ENCODE peak calls at places on chromosomes 13 and 19, in ten cellular contexts. C is AG04450, U is keratinocyte, O is astrocyte of the cerebellum, J is cardiac muscle cell, Z is body of pancreas, G is psoas muscle, S is breast epithelium, P is spleen, E is heart right ventricle. X is an unnamed sample.

GRCh38 chr13:59099182-59099950 is 1064.4 kb downstream of the DIAPH3 start:
- DNase-seq in C (no peak), U (no peak), O (peak), J (no peak), Z (no peak), G (no peak), S (no peak), P (no peak), E (no peak), X (no peak)

GRCh38 chr19:57559008-57559403 is 657 bp downstream of the ZNF550 start:
- DNase-seq in C (no peak), U (no peak), O (no peak), J (peak), Z (no peak), G (no peak), S (no peak), P (peak), E (peak), X (peak)

GRCh38 chr13:40452741-40453665 is 213.4 kb downstream of the FOXO1 start:
- DNase-seq in C (no peak), U (peak), O (peak), J (no peak), Z (no peak), G (no peak), S (no peak), P (no peak), E (no peak), X (peak)

GRCh38 chr19:40614595-40615411 is 13.6 kb downstream of the LTBP4 start:
- DNase-seq in C (peak), U (no peak), O (peak), J (peak), Z (peak), G (peak), S (peak), P (peak), E (peak), X (peak)

GRCh38 chr19:13727798-13728197 is 36.5 kb upstream of the MRI1 start:
- DNase-seq in C (no peak), U (no peak), O (peak), J (peak), Z (no peak), G (no peak), S (no peak), P (no peak), E (peak), X (peak)

GRCh38 chr13:44317752-44318550 is 55.7 kb upstream of the SERP2 start:
- DNase-seq in C (no peak), U (no peak), O (peak), J (no peak), Z (no peak), G (no peak), S (no peak), P (no peak), E (no peak), X (peak)

GRCh38 chr19:6611441-6611852 is 20.5 kb upstream of the CD70 start:
- DNase-seq in C (no peak), U (no peak), O (no peak), J (peak), Z (no peak), G (no peak), S (no peak), P (no peak), E (no peak), X (no peak)

GRCh38 chr19:19719798-19720197 is 13.1 kb downstream of the ZNF14 start:
- DNase-seq in C (no peak), U (no peak), O (no peak), J (no peak), Z (no peak), G (no peak), S (no peak), P (no peak), E (no peak), X (no peak)

GRCh38 chr13:27789153-27789494 is 3.2 kb upstream of the GSX1 start:
- DNase-seq in C (no peak), U (no peak), O (no peak), J (no peak), Z (no peak), G (no peak), S (no peak), P (no peak), E (no peak), X (no peak)

GRCh38 chr19:55579766-55580621 is 654 bp downstream of the ZNF579 start:
- DNase-seq in C (no peak), U (no peak), O (no peak), J (peak), Z (no peak), G (no peak), S (no peak), P (no peak), E (peak), X (peak)

GRCh38 chr19:51339687-51340656 is 2.0 kb downstream of the VSIG10L start:
- DNase-seq in C (peak), U (peak), O (peak), J (peak), Z (peak), G (peak), S (peak), P (peak), E (peak), X (peak)

GRCh38 chr19:2441096-2441752 is 13.8 kb upstream of the TIMM13 start:
- DNase-seq in C (no peak), U (no peak), O (no peak), J (no peak), Z (no peak), G (no peak), S (no peak), P (no peak), E (no peak), X (no peak)

GRCh38 chr19:14361824-14362223 is 19.4 kb upstream of the ADGRE5 start:
- DNase-seq in C (no peak), U (no peak), O (no peak), J (peak), Z (no peak), G (no peak), S (no peak), P (peak), E (no peak), X (peak)

GRCh38 chr19:27966390-27966816 is 1246.5 kb downstream of the UQCRFS1 start:
- DNase-seq in C (no peak), U (no peak), O (no peak), J (peak), Z (no peak), G (no peak), S (no peak), P (no peak), E (no peak), X (peak)

GRCh38 chr13:34030782-34031181 is 212.8 kb downstream of the RFC3 start:
- DNase-seq in C (no peak), U (no peak), O (no peak), J (no peak), Z (no peak), G (no peak), S (no peak), P (no peak), E (no peak), X (no peak)

GRCh38 chr19:47534628-47535027 is 19.8 kb upstream of the NAPA start:
- DNase-seq in C (no peak), U (no peak), O (no peak), J (no peak), Z (no peak), G (no peak), S (no peak), P (no peak), E (no peak), X (no peak)

GRCh38 chr19:48390188-48391099 is 907 bp downstream of the KDELR1 start:
- DNase-seq in C (no peak), U (no peak), O (no peak), J (peak), Z (peak), G (peak), S (peak), P (peak), E (peak), X (peak)

GRCh38 chr13:91249370-91249769 is 98.1 kb upstream of the MIR17HG start:
- DNase-seq in C (no peak), U (no peak), O (no peak), J (no peak), Z (no peak), G (no peak), S (no peak), P (no peak), E (no peak), X (no peak)

GRCh38 chr19:34972163-34972705 is 8.2 kb upstream of the ZNF792 start:
- DNase-seq in C (no peak), U (no peak), O (no peak), J (no peak), Z (no peak), G (no peak), S (peak), P (no peak), E (no peak), X (no peak)

GRCh38 chr19:11984986-11985385 is 20.1 kb downstream of the ZNF763 start:
- DNase-seq in C (no peak), U (no peak), O (no peak), J (no peak), Z (no peak), G (no peak), S (no peak), P (no peak), E (no peak), X (no peak)

GRCh38 chr13:75010941-75011340 is 471.0 kb downstream of the TBC1D4 start:
- DNase-seq in C (no peak), U (no peak), O (no peak), J (no peak), Z (no peak), G (no peak), S (no peak), P (no peak), E (no peak), X (no peak)

GRCh38 chr19:58305932-58306323 is 751 bp downstream of the ERVK3-1 start:
- DNase-seq in C (no peak), U (no peak), O (no peak), J (no peak), Z (no peak), G (no peak), S (no peak), P (no peak), E (no peak), X (no peak)

GRCh38 chr19:46955114-46955812 is 64.4 kb upstream of the NPAS1 start:
- DNase-seq in C (no peak), U (no peak), O (no peak), J (peak), Z (no peak), G (no peak), S (no peak), P (no peak), E (no peak), X (peak)

GRCh38 chr13:59906413-59907027 is 257.2 kb downstream of the DIAPH3 start:
- DNase-seq in C (peak), U (no peak), O (peak), J (peak), Z (peak), G (no peak), S (no peak), P (no peak), E (no peak), X (peak)

GRCh38 chr13:48828962-48829405 is 146.7 kb upstream of the FNDC3A start:
- DNase-seq in C (no peak), U (no peak), O (no peak), J (no peak), Z (peak), G (no peak), S (no peak), P (no peak), E (no peak), X (no peak)

GRCh38 chr13:106133025-106133424 is 402.4 kb downstream of the EFNB2 start:
- DNase-seq in C (peak), U (no peak), O (no peak), J (peak), Z (no peak), G (no peak), S (no peak), P (no peak), E (no peak), X (peak)

GRCh38 chr19:6743714-6744380 is 4.4 kb downstream of the TRIP10 start:
- DNase-seq in C (no peak), U (no peak), O (no peak), J (no peak), Z (no peak), G (no peak), S (no peak), P (no peak), E (no peak), X (no peak)

GRCh38 chr13:99967498-99967883 is 4.1 kb downstream of the ZIC5 start:
- DNase-seq in C (no peak), U (no peak), O (no peak), J (no peak), Z (no peak), G (no peak), S (no peak), P (no peak), E (no peak), X (no peak)

GRCh38 chr13:99969368-99969933 is 2.1 kb downstream of the ZIC5 start:
- DNase-seq in C (no peak), U (no peak), O (no peak), J (no peak), Z (no peak), G (no peak), S (no peak), P (no peak), E (no peak), X (no peak)

GRCh38 chr13:99968521-99969367 is 2.8 kb downstream of the ZIC5 start:
- DNase-seq in C (no peak), U (no peak), O (no peak), J (no peak), Z (no peak), G (no peak), S (no peak), P (no peak), E (no peak), X (no peak)

GRCh38 chr13:99969934-99970760 is 1.4 kb downstream of the ZIC5 start:
- DNase-seq in C (no peak), U (no peak), O (no peak), J (no peak), Z (no peak), G (no peak), S (no peak), P (no peak), E (no peak), X (no peak)

GRCh38 chr13:99967884-99968520 is 3.6 kb downstream of the ZIC5 start:
- DNase-seq in C (no peak), U (no peak), O (no peak), J (no peak), Z (no peak), G (no peak), S (no peak), P (no peak), E (no peak), X (no peak)
- H3K4me3 ChIP-seq in C (no peak), U (peak), O (peak), J (peak), Z (no peak), G (peak), S (peak), P (peak), E (peak), X (no peak)

GRCh38 chr19:44512326-44513298 is 12.3 kb upstream of the ZNF180 start:
- DNase-seq in C (peak), U (peak), O (peak), J (peak), Z (no peak), G (no peak), S (no peak), P (no peak), E (no peak), X (peak)
- TF ChIP-seq CTCF in C (peak), U (peak), O (peak), J (peak), Z (no peak), G (no peak), S (no peak), P (no peak), E (peak), X (peak)

GRCh38 chr19:8577741-8578140 is 499 bp upstream of the MYO1F start:
- DNase-seq in C (no peak), U (no peak), O (no peak), J (no peak), Z (no peak), G (no peak), S (no peak), P (no peak), E (no peak), X (no peak)
- H3K4me3 ChIP-seq in C (no peak), U (no peak), O (no peak), J (no peak), Z (no peak), G (no peak), S (no peak), P (peak), E (no peak), X (no peak)

GRCh38 chr19:23183251-23183650 is 66.4 kb downstream of the ZNF730 start:
- DNase-seq in C (no peak), U (no peak), O (no peak), J (no peak), Z (no peak), G (no peak), S (no peak), P (no peak), E (no peak), X (no peak)
- TF ChIP-seq CTCF in C (no peak), U (no peak), O (no peak), J (no peak), Z (no peak), G (no peak), S (no peak), P (no peak), E (no peak), X (no peak)

GRCh38 chr19:8342316-8342683 is 762 bp downstream of the KANK3 start:
- DNase-seq in C (no peak), U (no peak), O (no peak), J (no peak), Z (no peak), G (no peak), S (no peak), P (no peak), E (no peak), X (no peak)

GRCh38 chr19:8338835-8339234 is 4.2 kb downstream of the KANK3 start:
- DNase-seq in C (no peak), U (no peak), O (no peak), J (no peak), Z (no peak), G (no peak), S (no peak), P (no peak), E (no peak), X (no peak)

GRCh38 chr19:8342684-8343482 is at the start of gene KANK3:
- DNase-seq in C (peak), U (peak), O (peak), J (peak), Z (peak), G (peak), S (peak), P (peak), E (peak), X (peak)

GRCh38 chr19:8337728-8338127 is 5.3 kb downstream of the KANK3 start:
- DNase-seq in C (no peak), U (no peak), O (no peak), J (no peak), Z (no peak), G (no peak), S (no peak), P (no peak), E (no peak), X (no peak)

DNA sequence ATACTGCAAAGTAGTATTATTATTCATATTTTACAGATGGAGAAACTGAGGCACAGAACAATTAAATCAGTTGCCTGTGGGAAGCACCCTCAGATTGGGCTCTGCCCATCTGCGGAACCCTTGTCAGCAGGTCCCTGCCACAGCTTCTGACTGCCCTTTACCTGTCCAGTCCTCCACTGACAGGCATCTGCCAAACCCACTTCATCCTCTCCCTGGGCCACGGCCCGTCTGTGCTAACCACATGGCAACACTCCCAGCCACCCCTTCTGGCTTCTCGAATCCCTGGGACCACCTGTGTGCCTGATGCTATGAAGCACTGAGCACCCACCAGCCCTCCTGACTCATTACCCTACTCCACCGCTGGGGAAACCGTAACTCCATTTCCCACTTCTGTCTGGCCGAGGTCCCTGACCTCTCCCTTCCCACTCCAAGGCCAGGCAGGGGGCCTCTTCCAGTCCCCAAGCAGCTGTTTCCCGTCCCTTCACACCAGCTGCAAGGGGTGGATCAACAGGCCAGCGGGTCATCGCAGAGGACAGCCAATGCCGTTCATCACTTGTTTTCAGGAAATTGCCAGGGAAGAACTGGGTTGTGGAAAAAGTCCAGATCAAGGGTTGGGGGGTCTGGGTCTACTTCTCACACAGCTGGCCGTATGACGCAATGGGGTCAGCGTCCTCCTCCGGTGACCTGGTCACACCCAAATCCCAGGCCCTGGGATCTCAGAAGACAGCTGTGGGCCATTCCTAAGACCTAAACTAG is 2.5 kb downstream of the KANK3 start:
- DNase-seq in C (no peak), U (no peak), O (no peak), J (peak), Z (peak), G (peak), S (no peak), P (peak), E (peak), X (no peak)
- H3K4me3 ChIP-seq in C (no peak), U (no peak), O (no peak), J (no peak), Z (no peak), G (peak), S (peak), P (no peak), E (peak), X (no peak)

GRCh38 chr13:39263033-39263432 is 224.8 kb downstream of the NHLRC3 start:
- DNase-seq in C (no peak), U (no peak), O (peak), J (peak), Z (peak), G (peak), S (no peak), P (no peak), E (peak), X (peak)

GRCh38 chr13:39254606-39255005 is 216.3 kb downstream of the NHLRC3 start:
- DNase-seq in C (no peak), U (no peak), O (no peak), J (no peak), Z (no peak), G (no peak), S (no peak), P (no peak), E (no peak), X (no peak)

GRCh38 chr13:39253774-39254173 is 215.5 kb downstream of the NHLRC3 start:
- DNase-seq in C (peak), U (no peak), O (no peak), J (peak), Z (no peak), G (no peak), S (no peak), P (no peak), E (no peak), X (peak)

GRCh38 chr13:39259371-39259770 is 221.1 kb downstream of the NHLRC3 start:
- DNase-seq in C (no peak), U (no peak), O (no peak), J (no peak), Z (no peak), G (no peak), S (no peak), P (no peak), E (no peak), X (no peak)

GRCh38 chr13:39257642-39258041 is 219.4 kb downstream of the NHLRC3 start:
- DNase-seq in C (no peak), U (no peak), O (no peak), J (no peak), Z (no peak), G (no peak), S (no peak), P (no peak), E (peak), X (no peak)
- TF ChIP-seq CTCF in C (no peak), U (no peak), O (no peak), J (no peak), Z (no peak), G (no peak), S (no peak), P (no peak), E (no peak), X (no peak)

X was measured in fibroblast of the aortic adventitia.